ENCODE peak calls at places on chromosomes 13 and 19, in eight cellular contexts. V is lung, Y is mucosa of descending colon, F is brain microvascular endothelial cell, K is fibroblast of lung, B is stomach, Q is cardiac fibroblast, X is PC-9. I is an unnamed sample.

GRCh38 chr13:23960566-23961156 is 63.4 kb upstream of the C1QTNF9B start:
- DNase-seq in V (no peak), Y (no peak), F (peak; percentile 46), K (peak; percentile 48), B (no peak), Q (peak; percentile 68), X (peak; percentile 40), I (peak; percentile 78)

GRCh38 chr19:48461651-48461981 is 6.2 kb downstream of the KCNJ14 start:
- DNase-seq in V (no peak), Y (no peak), F (no peak), K (no peak), B (no peak), Q (no peak), X (no peak), I (no peak)

GRCh38 chr13:51793570-51794273 is 10.2 kb downstream of the DHRS12 start:
- DNase-seq in V (no peak), Y (no peak), F (peak; percentile 85), K (peak; percentile 91), B (no peak), Q (peak; percentile 85), X (peak; percentile 59), I (peak; percentile 84)

GRCh38 chr13:32039056-32039455 is 7.5 kb downstream of the FRY start:
- DNase-seq in V (no peak), Y (no peak), F (no peak), K (no peak), B (no peak), Q (no peak), X (no peak), I (no peak)

GRCh38 chr19:55253264-55253663 is 5.6 kb downstream of the PPP6R1 start:
- DNase-seq in V (no peak), Y (no peak), F (no peak), K (no peak), B (no peak), Q (no peak), X (no peak), I (no peak)

GRCh38 chr19:36103842-36104552 is 6.9 kb upstream of the OVOL3 start:
- DNase-seq in V (no peak), Y (no peak), F (no peak), K (peak; percentile 25), B (no peak), Q (peak; percentile 16), X (peak; percentile 68), I (peak; percentile 13)

GRCh38 chr19:35031072-35031881 is 1.0 kb downstream of the SCN1B start:
- DNase-seq in V (no peak), Y (no peak), F (no peak), K (peak; percentile 32), B (no peak), Q (peak; percentile 23), X (no peak), I (peak; percentile 44)

GRCh38 chr13:96449920-96450319 is 360.0 kb downstream of the HS6ST3 start:
- DNase-seq in V (no peak), Y (no peak), F (no peak), K (no peak), B (no peak), Q (no peak), X (no peak), I (no peak)

GRCh38 chr19:54952591-54953344 is 5.4 kb upstream of the NLRP7 start:
- DNase-seq in V (no peak), Y (no peak), F (peak; percentile 54), K (peak; percentile 96), B (no peak), Q (peak; percentile 37), X (peak; percentile 99), I (peak; percentile 18)

GRCh38 chr19:38250821-38251563 is 5.2 kb downstream of the PPP1R14A start:
- DNase-seq in V (no peak), Y (peak; percentile 72), F (peak; percentile 12), K (no peak), B (peak; percentile 60), Q (peak; percentile 29), X (no peak), I (no peak)

GRCh38 chr13:95349267-95349666 is 48.0 kb upstream of the ABCC4 start:
- DNase-seq in V (no peak), Y (no peak), F (no peak), K (peak; percentile 51), B (no peak), Q (peak; percentile 39), X (no peak), I (peak; percentile 11)

GRCh38 chr19:19548915-19549537 is 11.0 kb downstream of the CILP2 start:
- DNase-seq in V (no peak), Y (no peak), F (no peak), K (no peak), B (no peak), Q (peak; percentile 35), X (no peak), I (peak; percentile 34)

GRCh38 chr13:21318891-21319532 is 140.1 kb downstream of the ZDHHC20 start:
- DNase-seq in V (no peak), Y (no peak), F (no peak), K (peak; percentile 17), B (no peak), Q (no peak), X (no peak), I (peak; percentile 9)

GRCh38 chr19:45995715-45996385 is 583 bp downstream of the CCDC61 start:
- DNase-seq in V (no peak), Y (no peak), F (peak; percentile 23), K (peak; percentile 67), B (no peak), Q (peak; percentile 32), X (no peak), I (peak; percentile 26)

GRCh38 chr19:28486934-28487333 is 726.0 kb downstream of the UQCRFS1 start:
- DNase-seq in V (no peak), Y (no peak), F (no peak), K (no peak), B (no peak), Q (no peak), X (no peak), I (no peak)

GRCh38 chr13:91805605-91806004 is 407.2 kb downstream of the GPC5 start:
- DNase-seq in V (no peak), Y (no peak), F (no peak), K (no peak), B (no peak), Q (no peak), X (no peak), I (peak; percentile 35)
- TF ChIP-seq CTCF in V (no peak), Y (no peak), F (peak; percentile 24), K (peak; percentile 37), B (no peak), Q (no peak), X (no peak), I (peak; percentile 35)

GRCh38 chr13:65336106-65336603 is 1894.0 kb downstream of the PCDH9 start:
- DNase-seq in V (no peak), Y (no peak), F (no peak), K (no peak), B (no peak), Q (no peak), X (no peak), I (no peak)
- H3K4me3 ChIP-seq in V (no peak overlapping the region), Y (no peak overlapping the region), F (no peak overlapping the region), K (no peak overlapping the region), B (no peak overlapping the region), Q (no peak overlapping the region), X (no peak overlapping the region), I (no peak overlapping the region)

GRCh38 chr13:85896516-85897450 is 97.6 kb upstream of the SLITRK6 start:
- DNase-seq in V (no peak), Y (no peak), F (no peak), K (no peak), B (no peak), Q (no peak), X (no peak), I (peak; percentile 15)
- TF ChIP-seq CTCF in V (no peak), Y (no peak), F (peak; percentile 33), K (peak; percentile 12), B (no peak), Q (no peak), X (peak; percentile 50), I (peak; percentile 43)

DNA sequence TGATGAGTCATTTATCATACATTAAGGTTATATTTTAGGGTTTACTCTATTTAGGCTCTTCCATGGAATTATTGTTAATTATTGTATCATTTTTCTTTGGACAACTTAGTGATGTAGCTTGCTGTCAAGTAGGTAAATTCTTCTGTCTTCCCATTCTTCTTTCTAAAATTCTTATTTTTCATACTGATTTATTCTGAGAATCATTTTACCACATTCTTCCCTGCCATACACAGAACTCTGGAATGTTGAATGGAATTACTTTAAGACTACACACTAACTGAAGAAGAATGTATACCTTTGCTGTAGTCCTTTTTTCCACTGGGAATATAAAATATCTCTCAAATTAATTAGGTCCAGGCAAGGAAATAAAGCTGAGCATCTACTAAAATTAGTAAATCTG is 24.5 kb upstream of the SLC7A1 start:
- DNase-seq in V (no peak), Y (no peak), F (no peak), K (peak; percentile 71), B (no peak), Q (peak; percentile 48), X (no peak), I (peak; percentile 34)
- H3K4me3 ChIP-seq in V (no peak overlapping the region), Y (no peak overlapping the region), F (no peak overlapping the region), K (no peak overlapping the region), B (no peak overlapping the region), Q (no peak overlapping the region), X (no peak overlapping the region), I (no peak overlapping the region)

GRCh38 chr19:43759515-43759914 is 4.8 kb upstream of the SMG9 start:
- DNase-seq in V (no peak), Y (no peak), F (peak; percentile 85), K (peak; percentile 76), B (no peak), Q (peak; percentile 90), X (no peak), I (peak; percentile 75)
- TF ChIP-seq CTCF in V (no peak), Y (no peak), F (peak; percentile 82), K (peak; percentile 70), B (no peak), Q (peak; percentile 77), X (no peak), I (peak; percentile 85)

GRCh38 chr13:57632276-57633140 is 964 bp downstream of the PCDH17 start:
- DNase-seq in V (no peak), Y (peak; percentile 40), F (no peak), K (peak; percentile 51), B (no peak), Q (peak; percentile 11), X (no peak), I (no peak)

GRCh38 chr13:57629821-57630235 is 1.7 kb upstream of the PCDH17 start:
- DNase-seq in V (peak; percentile 81), Y (peak; percentile 49), F (peak; percentile 77), K (peak; percentile 93), B (peak; percentile 67), Q (peak; percentile 80), X (no peak), I (peak; percentile 61)

GRCh38 chr13:57629391-57629804 is 2.1 kb upstream of the PCDH17 start:
- DNase-seq in V (no peak), Y (no peak), F (no peak), K (no peak), B (no peak), Q (no peak), X (no peak), I (no peak)

GRCh38 chr13:57631607-57632275 is at the start of gene PCDH17:
- DNase-seq in V (peak; percentile 42), Y (no peak), F (peak; percentile 25), K (peak; percentile 74), B (peak; percentile 34), Q (peak; percentile 44), X (no peak), I (peak; percentile 38)

GRCh38 chr13:57630661-57631606 is 610 bp upstream of the PCDH17 start:
- DNase-seq in V (no peak), Y (no peak), F (peak; percentile 3), K (peak; percentile 83), B (no peak), Q (peak; percentile 46), X (no peak), I (no peak)
- H3K4me3 ChIP-seq in V (peak overlapping the region; percentile 69), Y (no peak overlapping the region), F (peak overlapping the region; percentile 66), K (peak overlapping the region; percentile 48), B (peak overlapping the region; percentile 53), Q (peak overlapping the region; percentile 51), X (no peak overlapping the region), I (peak overlapping the region; percentile 50)